ENCODE peak calls at places on chromosome 12, in eight cellular contexts. O is A673; Y is trophoblast cell; E is left ventricle myocardium inferior; B is effector memory CD4-positive, alpha-beta T cell; U is ovary; Z is transverse colon; Q is sigmoid colon. M is an unnamed sample.

GRCh38 chr12:124684496-124684895 is 117.1 kb upstream of the NCOR2 start:
- DNase-seq in O (no peak), Y (peak), E (no peak), B (no peak), U (peak), Z (no peak), Q (no peak), M (no peak)

GRCh38 chr12:49365542-49365941 is 1.7 kb upstream of the SPATS2 start:
- DNase-seq in O (no peak), Y (peak), E (no peak), B (no peak), U (no peak), Z (no peak), Q (no peak), M (no peak)

GRCh38 chr12:30847259-30847658 is 79.3 kb upstream of the TSPAN11 start:
- DNase-seq in O (peak), Y (peak), E (no peak), B (no peak), U (no peak), Z (no peak), Q (no peak), M (no peak)

GRCh38 chr12:72747460-72747859 is 475.3 kb downstream of the TRHDE start:
- DNase-seq in O (no peak), Y (peak), E (no peak), B (no peak), U (no peak), Z (no peak), Q (no peak), M (no peak)

GRCh38 chr12:70948976-70949336 is 28.4 kb upstream of the PTPRR start:
- DNase-seq in O (peak), Y (no peak), E (no peak), B (no peak), U (no peak), Z (no peak), Q (peak), M (no peak)

GRCh38 chr12:10498042-10498441 is 7.6 kb upstream of the EIF2S3B start:
- DNase-seq in O (no peak), Y (no peak), E (no peak), B (no peak), U (no peak), Z (no peak), Q (no peak), M (no peak)

GRCh38 chr12:100199347-100200136 is 1.1 kb upstream of the ACTR6 start:
- DNase-seq in O (peak), Y (peak), E (peak), B (peak), U (peak), Z (peak), Q (peak), M (peak)

GRCh38 chr12:90908465-90908864 is 46.5 kb downstream of the CCER1 start:
- DNase-seq in O (no peak), Y (no peak), E (no peak), B (no peak), U (no peak), Z (no peak), Q (no peak), M (no peak)

GRCh38 chr12:125856366-125856765 is 791.1 kb downstream of the AACS start:
- DNase-seq in O (no peak), Y (no peak), E (no peak), B (no peak), U (no peak), Z (no peak), Q (no peak), M (no peak)

GRCh38 chr12:122935318-122935717 is 30.9 kb downstream of the ABCB9 start:
- DNase-seq in O (no peak), Y (peak), E (no peak), B (no peak), U (no peak), Z (no peak), Q (no peak), M (no peak)

GRCh38 chr12:66036317-66036716 is 94.2 kb downstream of the LLPH start:
- DNase-seq in O (peak), Y (no peak), E (peak), B (no peak), U (no peak), Z (no peak), Q (no peak), M (no peak)

GRCh38 chr12:83574142-83574541 is 887.4 kb downstream of the TMTC2 start:
- DNase-seq in O (no peak), Y (no peak), E (no peak), B (no peak), U (no peak), Z (no peak), Q (no peak), M (no peak)

GRCh38 chr12:108930155-108930554 is 50.3 kb downstream of the DAO start:
- DNase-seq in O (no peak), Y (no peak), E (no peak), B (no peak), U (no peak), Z (no peak), Q (no peak), M (no peak)

GRCh38 chr12:108933950-108934349 is 54.1 kb downstream of the DAO start:
- DNase-seq in O (no peak), Y (no peak), E (no peak), B (no peak), U (no peak), Z (no peak), Q (no peak), M (no peak)

GRCh38 chr12:108935165-108935564 is 55.3 kb downstream of the DAO start:
- DNase-seq in O (no peak), Y (no peak), E (no peak), B (no peak), U (no peak), Z (no peak), Q (no peak), M (no peak)

GRCh38 chr12:108928695-108929094 is 48.8 kb downstream of the DAO start:
- DNase-seq in O (no peak), Y (no peak), E (no peak), B (no peak), U (no peak), Z (no peak), Q (no peak), M (no peak)

GRCh38 chr12:108930756-108931155 is 50.9 kb downstream of the DAO start:
- DNase-seq in O (no peak), Y (no peak), E (no peak), B (no peak), U (no peak), Z (no peak), Q (no peak), M (no peak)
- H3K27ac ChIP-seq in O (no peak), Y (no peak), E (no peak), B (no peak), U (no peak), Z (peak), Q (no peak), M (no peak)

DNA sequence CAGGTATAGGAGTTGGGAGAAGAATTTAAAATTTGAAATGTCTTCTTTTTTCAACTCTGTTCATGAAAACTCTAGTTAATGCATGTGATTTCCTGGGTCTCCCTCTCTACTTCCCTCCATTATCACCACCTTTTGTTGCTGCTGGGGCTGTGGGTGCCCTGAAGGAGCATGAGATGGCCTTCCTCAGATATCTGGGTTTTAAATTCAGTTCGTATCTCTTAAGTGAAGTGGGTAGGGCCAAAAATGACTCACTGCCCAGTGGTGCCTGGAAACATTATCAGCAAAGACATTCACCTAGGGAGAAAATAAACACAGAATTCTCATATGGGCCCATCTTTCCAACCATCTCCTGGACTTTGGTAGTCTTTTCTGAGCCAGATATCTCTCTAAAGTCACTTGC is 234.9 kb upstream of the PLEKHG7 start:
- DNase-seq in O (no peak), Y (peak), E (no peak), B (no peak), U (no peak), Z (no peak), Q (no peak), M (no peak)
- H3K4me3 ChIP-seq in O (no peak), Y (no peak), E (no peak), B (no peak), U (no peak), Z (no peak), Q (no peak), M (no peak)

DNA sequence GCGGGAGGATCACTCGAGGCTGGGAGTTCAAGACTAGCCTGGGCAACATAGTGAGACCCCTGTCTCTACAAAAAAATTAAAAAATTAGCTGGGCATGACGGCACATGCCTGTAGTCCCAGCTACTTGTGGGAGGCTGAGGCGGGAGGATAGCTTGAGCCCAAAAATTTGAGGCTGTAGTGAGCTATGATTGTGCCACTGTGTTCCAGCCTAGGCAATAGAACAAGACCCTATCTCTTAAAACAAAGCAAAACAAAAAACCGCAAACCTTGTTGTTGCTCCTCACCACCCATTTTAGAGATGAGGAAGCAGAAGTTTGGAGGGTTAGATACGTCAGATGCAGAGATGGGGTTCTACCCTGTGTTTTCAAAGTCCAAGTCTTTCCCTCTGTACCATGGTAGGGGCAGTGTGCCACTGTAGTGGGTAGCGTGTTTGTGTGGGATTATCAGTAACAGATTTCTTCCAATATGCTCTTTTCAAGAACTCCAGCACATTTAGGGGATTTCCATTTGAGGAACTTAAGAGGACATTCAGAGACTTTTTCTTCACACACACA is 186.4 kb downstream of the CHST11 start:
- DNase-seq in O (no peak), Y (peak), E (no peak), B (no peak), U (no peak), Z (no peak), Q (no peak), M (no peak)
- H3K27ac ChIP-seq in O (no peak), Y (no peak), E (peak), B (no peak), U (no peak), Z (peak), Q (peak), M (no peak)

GRCh38 chr12:114744285-114744684 is 60.3 kb upstream of the TBX3 start:
- DNase-seq in O (no peak), Y (no peak), E (no peak), B (no peak), U (no peak), Z (no peak), Q (no peak), M (no peak)
- H3K4me3 ChIP-seq in O (no peak), Y (no peak), E (no peak), B (no peak), U (no peak), Z (no peak), Q (no peak), M (no peak)

GRCh38 chr12:131527092-131527491 is 183.8 kb upstream of the SFSWAP start:
- DNase-seq in O (no peak), Y (no peak), E (no peak), B (no peak), U (no peak), Z (no peak), Q (no peak), M (no peak)
- H3K27ac ChIP-seq in O (no peak), Y (no peak), E (no peak), B (no peak), U (no peak), Z (no peak), Q (no peak), M (no peak)

DNA sequence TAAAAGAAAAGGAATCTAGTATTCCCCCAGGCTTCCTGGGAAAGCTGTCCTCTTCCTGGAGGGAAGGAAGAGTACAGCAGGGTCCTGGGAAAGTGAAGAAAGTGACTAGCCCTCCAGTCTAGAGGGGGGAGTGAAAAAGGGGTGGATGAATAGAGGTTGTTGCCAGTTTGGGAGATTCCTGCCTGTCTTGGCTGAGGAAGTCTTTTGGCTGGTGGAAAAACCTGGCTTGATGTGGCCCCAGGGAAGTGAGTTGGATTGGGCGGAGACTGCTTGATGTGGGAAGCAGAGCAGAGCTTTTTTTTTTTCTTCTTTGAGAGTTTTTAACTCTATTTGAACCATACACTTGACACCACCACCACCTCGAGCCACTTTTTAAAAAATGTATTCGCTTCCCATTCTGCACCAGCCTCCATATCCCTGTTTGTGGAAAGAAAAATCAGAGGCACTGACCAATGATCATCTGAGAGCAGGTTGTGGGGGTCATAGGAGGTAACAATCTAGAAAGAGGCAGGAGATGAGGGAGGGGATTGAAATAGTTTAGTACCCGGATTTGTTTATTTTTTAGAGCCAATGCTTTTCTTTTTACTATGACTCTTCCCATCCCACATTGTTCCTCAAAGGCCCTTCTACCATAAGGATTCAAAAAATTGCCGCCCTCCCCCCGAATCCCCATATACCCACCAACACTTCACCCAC is 718 bp upstream of the DTX3 start:
- DNase-seq in O (no peak), Y (peak), E (peak), B (no peak), U (peak), Z (peak), Q (peak), M (no peak)
- H3K4me3 ChIP-seq in O (peak), Y (peak), E (peak), B (peak), U (peak), Z (peak), Q (peak), M (peak)

GRCh38 chr12:27333311-27334009 is 824 bp downstream of the BMAL2 start:
- DNase-seq in O (peak), Y (peak), E (peak), B (no peak), U (no peak), Z (peak), Q (peak), M (no peak)
- H3K27ac ChIP-seq in O (no peak), Y (peak), E (no peak), B (no peak), U (no peak), Z (peak), Q (peak), M (no peak)

DNA sequence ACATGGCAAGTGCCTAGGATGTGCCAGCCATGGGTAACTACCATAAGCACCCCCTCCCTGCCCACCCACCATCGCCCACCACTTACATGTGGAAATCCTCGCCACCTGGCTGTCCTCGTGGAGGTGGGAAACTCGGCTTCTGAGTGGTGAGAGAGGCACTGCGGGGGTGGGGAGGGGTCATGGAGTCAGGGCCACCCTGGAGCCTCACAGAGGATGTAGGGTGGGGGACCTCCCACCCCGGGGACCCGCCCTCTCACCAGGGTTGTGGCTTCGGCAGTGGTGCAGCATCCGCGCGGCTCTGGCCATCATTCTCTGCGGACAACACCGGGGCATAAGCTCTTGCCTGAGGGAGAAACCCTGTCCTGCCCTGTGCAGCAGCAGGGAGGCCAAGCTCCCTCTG is 12.6 kb upstream of the ENDOU start:
- DNase-seq in O (no peak), Y (no peak), E (no peak), B (no peak), U (peak), Z (no peak), Q (no peak), M (no peak)
- H3K4me3 ChIP-seq in O (no peak), Y (no peak), E (peak), B (no peak), U (no peak), Z (no peak), Q (no peak), M (no peak)

GRCh38 chr12:1992732-1993131 is 11.5 kb downstream of the DCP1B start:
- DNase-seq in O (no peak), Y (no peak), E (no peak), B (no peak), U (no peak), Z (no peak), Q (no peak), M (no peak)

GRCh38 chr12:1993871-1994371 is 10.3 kb downstream of the DCP1B start:
- DNase-seq in O (peak), Y (no peak), E (no peak), B (no peak), U (no peak), Z (peak), Q (no peak), M (peak)

GRCh38 chr12:1995205-1995896 is 8.9 kb downstream of the DCP1B start:
- DNase-seq in O (no peak), Y (no peak), E (no peak), B (no peak), U (no peak), Z (no peak), Q (no peak), M (no peak)

GRCh38 chr12:1993341-1993740 is 10.9 kb downstream of the DCP1B start:
- DNase-seq in O (peak), Y (peak), E (no peak), B (no peak), U (no peak), Z (no peak), Q (no peak), M (no peak)

DNA sequence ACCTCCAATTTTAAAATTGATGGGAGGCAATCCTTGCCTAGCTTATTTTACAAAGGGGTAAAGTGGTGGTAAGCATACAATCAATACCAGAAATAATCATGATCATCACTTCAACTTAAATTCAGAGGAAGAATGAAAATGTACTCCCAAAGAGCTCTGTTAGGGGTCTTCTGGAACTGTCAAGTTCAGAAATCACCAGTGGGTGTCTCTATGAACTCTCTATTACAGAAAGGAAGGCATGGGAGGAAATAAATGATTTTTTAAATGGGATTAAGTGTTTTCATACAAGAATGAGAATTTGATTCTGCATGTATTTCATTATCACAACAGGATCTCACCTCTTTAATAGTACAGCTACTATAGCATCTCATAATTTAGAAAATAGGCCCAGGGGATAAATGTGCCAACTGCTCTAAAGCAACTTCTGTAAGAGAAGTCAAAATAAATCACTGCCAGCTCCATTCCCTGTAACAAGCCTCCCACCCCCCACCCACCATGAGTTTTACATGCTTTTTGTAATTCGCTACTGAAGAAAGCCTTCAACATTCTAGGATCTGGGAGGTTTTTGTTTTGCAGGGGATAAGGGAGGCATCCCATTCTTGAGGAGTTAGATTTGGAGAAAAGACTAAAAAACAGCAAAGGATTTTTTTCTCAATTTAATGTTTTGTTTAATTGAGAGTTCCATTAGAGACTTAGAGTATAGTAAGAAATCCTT is 9.7 kb downstream of the DCP1B start:
- DNase-seq in O (peak), Y (no peak), E (no peak), B (no peak), U (no peak), Z (no peak), Q (no peak), M (no peak)
- H3K27ac ChIP-seq in O (peak), Y (no peak), E (no peak), B (peak), U (no peak), Z (peak), Q (peak), M (peak)